ENCODE peak calls at places on chromosomes 3 and 15, in six cellular contexts. H is CD4-positive, CD25-positive, alpha-beta regulatory T cell; N is K562; L is PC-3; S is IMR-90; X is A549. W is an unnamed sample.

GRCh38 chr3:207973-208372 is 11.4 kb downstream of the CHL1 start:
- DNase-seq in H (no peak), N (no peak), L (no peak), S (no peak), X (no peak), W (no peak)

GRCh38 chr3:17775073-17775472 is 32.6 kb upstream of the TBC1D5 start:
- DNase-seq in H (no peak), N (no peak), L (no peak), S (no peak), X (no peak), W (no peak)

GRCh38 chr3:113575191-113575590 is 42.8 kb downstream of the SIDT1 start:
- DNase-seq in H (no peak), N (no peak), L (peak; percentile 40), S (no peak), X (peak; percentile 59), W (no peak)

GRCh38 chr15:39279331-39279730 is 301.5 kb upstream of the THBS1 start:
- DNase-seq in H (no peak), N (no peak), L (no peak), S (peak; percentile 69), X (no peak), W (no peak)

GRCh38 chr15:31975446-31976229 is 54.7 kb upstream of the CHRNA7 start:
- DNase-seq in H (peak; percentile 4), N (no peak), L (peak; percentile 41), S (no peak), X (peak; percentile 40), W (no peak)

GRCh38 chr3:184334470-184335158 is 2.8 kb upstream of the FAM131A start:
- DNase-seq in H (peak; percentile 33), N (no peak), L (peak; percentile 95), S (peak; percentile 86), X (peak; percentile 48), W (no peak)

GRCh38 chr15:97995881-97996603 is 35.5 kb downstream of the ARRDC4 start:
- DNase-seq in H (no peak), N (no peak), L (peak; percentile 45), S (no peak), X (peak; percentile 36), W (no peak)

GRCh38 chr15:57761562-57761961 is 55.0 kb downstream of the POLR2M start:
- DNase-seq in H (no peak), N (no peak), L (no peak), S (no peak), X (no peak), W (no peak)

GRCh38 chr15:27985099-27985498 is 114.0 kb downstream of the OCA2 start:
- DNase-seq in H (no peak), N (no peak), L (no peak), S (no peak), X (no peak), W (no peak)

GRCh38 chr3:86990734-86991481 is at the start of gene VGLL3:
- DNase-seq in H (peak; percentile 1), N (no peak), L (peak; percentile 55), S (peak; percentile 87), X (peak; percentile 86), W (peak; percentile 66)

GRCh38 chr15:84818221-84819131 is 1.3 kb downstream of the ALPK3 start:
- DNase-seq in H (peak; percentile 63), N (no peak), L (peak; percentile 32), S (peak; percentile 14), X (peak; percentile 43), W (no peak)

GRCh38 chr3:53748512-53749271 is 97.5 kb downstream of the CHDH start:
- DNase-seq in H (no peak), N (no peak), L (no peak), S (no peak), X (no peak), W (no peak)
- H3K27ac ChIP-seq in H (no peak overlapping the region), N (no peak overlapping the region), L (no peak overlapping the region), S (no peak overlapping the region), X (no peak overlapping the region), W (no peak overlapping the region)

DNA sequence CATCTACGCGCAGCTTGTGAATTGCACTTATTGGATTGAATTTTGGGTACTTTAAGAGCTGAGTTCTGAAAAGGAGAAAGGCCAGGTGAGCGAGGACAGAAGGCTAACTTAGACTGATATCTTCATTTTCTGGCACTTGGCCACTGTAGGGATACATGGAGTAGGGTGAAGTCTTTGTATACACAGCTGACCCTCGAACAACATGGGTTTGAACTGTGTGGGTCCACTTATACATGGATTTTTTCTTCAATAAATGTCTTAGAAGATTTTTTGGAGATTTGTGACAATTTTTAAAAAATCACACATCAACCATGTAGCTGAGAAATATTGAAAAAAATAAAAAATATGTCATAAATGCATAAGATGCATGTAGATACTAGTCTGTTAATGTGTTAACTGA is 18.3 kb downstream of the PTPRG start:
- DNase-seq in H (no peak), N (no peak), L (no peak), S (no peak), X (no peak), W (no peak)
- H3K4me1 ChIP-seq in H (no peaks in the 10 kb centered on the region), N (no peaks in the 10 kb centered on the region), L (no peaks in the 10 kb centered on the region), S (peaks cover 10% of the 10 kb centered on the region), X (no peaks in the 10 kb centered on the region), W (peaks cover 3% of the 10 kb centered on the region)

GRCh38 chr3:69770219-69770618 is 31.0 kb downstream of the MITF start:
- DNase-seq in H (no peak), N (no peak), L (peak; percentile 85), S (peak; percentile 34), X (peak; percentile 29), W (no peak)

GRCh38 chr3:69775751-69776150 is 36.5 kb downstream of the MITF start:
- DNase-seq in H (no peak), N (no peak), L (no peak), S (no peak), X (no peak), W (no peak)

GRCh38 chr3:69774029-69774428 is 34.8 kb downstream of the MITF start:
- DNase-seq in H (no peak), N (no peak), L (peak; percentile 41), S (no peak), X (no peak), W (no peak)

GRCh38 chr3:69770976-69771634 is 31.8 kb downstream of the MITF start:
- DNase-seq in H (no peak), N (no peak), L (peak; percentile 79), S (peak; percentile 87), X (no peak), W (no peak)

DNA sequence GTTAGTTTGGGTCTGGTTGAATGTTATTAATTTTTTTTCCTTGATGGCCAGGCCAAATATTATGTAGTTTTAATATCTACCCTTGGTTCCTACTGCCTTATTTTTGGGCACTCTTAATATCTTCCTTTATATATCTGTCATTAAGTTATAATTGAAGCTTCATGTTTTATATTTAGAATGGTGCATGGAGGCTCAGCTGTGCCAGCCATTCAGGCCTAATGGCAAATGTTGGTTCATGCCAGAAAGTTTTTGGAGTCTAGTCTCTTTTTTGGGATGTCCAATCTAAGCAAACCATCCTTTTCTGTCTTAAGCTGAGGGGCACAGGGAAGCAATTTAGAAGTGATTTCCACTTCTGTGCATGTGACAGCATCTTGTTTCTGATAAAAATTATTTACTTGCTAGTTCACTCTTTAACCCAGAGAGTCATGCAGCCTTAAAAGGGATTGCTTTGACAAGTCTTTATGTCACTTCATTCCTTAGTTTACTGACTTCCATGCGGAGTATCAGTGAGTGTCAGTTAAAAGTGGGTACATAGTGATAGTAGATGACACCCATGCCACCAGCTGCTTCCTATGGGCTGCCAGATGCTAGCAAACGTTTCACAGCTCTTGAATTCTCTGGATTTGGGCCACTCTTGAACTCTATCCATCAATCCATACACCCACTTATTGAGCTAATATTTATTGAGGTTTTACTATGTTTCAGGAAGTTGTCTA is 33.0 kb downstream of the MITF start:
- DNase-seq in H (no peak), N (no peak), L (no peak), S (no peak), X (no peak), W (no peak)
- H3K27ac ChIP-seq in H (no peak overlapping the region), N (no peak overlapping the region), L (peak overlapping the region; percentile 87), S (no peak overlapping the region), X (no peak overlapping the region), W (peak overlapping the region; percentile 91)

DNA sequence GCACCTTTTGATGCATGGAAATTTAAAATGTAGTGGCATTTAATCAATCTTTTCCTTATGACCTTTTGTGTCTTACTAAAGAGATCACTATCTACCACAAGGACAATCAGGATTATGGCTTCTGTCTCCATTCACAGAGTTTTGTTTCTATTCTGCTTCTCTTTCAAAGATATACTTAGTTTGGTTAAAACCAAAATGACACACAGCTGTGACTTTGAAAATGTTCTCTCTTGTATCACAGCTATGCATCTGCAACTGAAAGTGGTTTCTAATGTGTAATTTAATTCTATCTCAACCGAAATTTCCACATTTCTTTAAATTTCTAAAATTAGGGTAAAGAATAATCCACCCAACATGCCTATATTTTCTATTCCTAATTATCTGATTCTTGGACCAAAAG is 27.7 kb downstream of the HLTF start:
- DNase-seq in H (no peak), N (no peak), L (no peak), S (no peak), X (no peak), W (no peak)
- H3K4me1 ChIP-seq in H (no peaks in the 10 kb centered on the region), N (no peaks in the 10 kb centered on the region), L (no peaks in the 10 kb centered on the region), S (no peaks in the 10 kb centered on the region), X (no peaks in the 10 kb centered on the region), W (no peaks in the 10 kb centered on the region)

GRCh38 chr3:4748701-4749378 is 230.4 kb upstream of the BHLHE40 start:
- DNase-seq in H (no peak), N (no peak), L (no peak), S (no peak), X (no peak), W (no peak)
- H3K27ac ChIP-seq in H (no peak overlapping the region), N (no peak overlapping the region), L (no peak overlapping the region), S (no peak overlapping the region), X (no peak overlapping the region), W (no peak overlapping the region)

GRCh38 chr3:168089179-168089771 is 6.4 kb downstream of the GOLIM4 start:
- DNase-seq in H (no peak), N (no peak), L (no peak), S (no peak), X (no peak), W (no peak)
- H3K4me1 ChIP-seq in H (no peaks in the 10 kb centered on the region), N (no peaks in the 10 kb centered on the region), L (peaks cover 24% of the 10 kb centered on the region), S (peaks cover 13% of the 10 kb centered on the region), X (peaks cover 55% of the 10 kb centered on the region), W (peaks cover 16% of the 10 kb centered on the region)